ENCODE peak calls at places on chromosomes 16 and 17, in four cellular contexts. W is SK-N-SH, N is IMR-90, P is K562. V is an unnamed sample.

GRCh38 chr16:56919099-56919800 is 12.7 kb upstream of the HERPUD1 start:
- DNase-seq in W (no peak), N (no peak), P (no peak), V (no peak)

GRCh38 chr16:27181020-27181419 is 22.3 kb upstream of the KDM8 start:
- DNase-seq in W (peak; percentile 16), N (no peak), P (no peak), V (no peak)

GRCh38 chr17:55254375-55254774 is 10.4 kb upstream of the HLF start:
- DNase-seq in W (no peak), N (no peak), P (peak; percentile 29), V (no peak)

GRCh38 chr16:14354561-14355351 is 275.3 kb downstream of the PARN start:
- DNase-seq in W (no peak), N (peak; percentile 18), P (no peak), V (peak; percentile 100)

GRCh38 chr16:54027126-54027922 is 259.3 kb downstream of the IRX3 start:
- DNase-seq in W (peak; percentile 12), N (peak; percentile 83), P (no peak), V (no peak)

GRCh38 chr17:61617261-61617660 is 26.2 kb upstream of the NACA2 start:
- DNase-seq in W (no peak), N (peak; percentile 9), P (no peak), V (no peak)

GRCh38 chr17:15947331-15947730 is 2.4 kb downstream of the ADORA2B start:
- DNase-seq in W (no peak), N (peak; percentile 48), P (no peak), V (no peak)

GRCh38 chr16:69711115-69711740 is 15.1 kb downstream of the NQO1 start:
- DNase-seq in W (no peak), N (peak; percentile 81), P (no peak), V (no peak)

GRCh38 chr17:82012482-82013295 is 10.0 kb downstream of the CENPX start:
- DNase-seq in W (peak; percentile 88), N (no peak), P (no peak), V (no peak)

GRCh38 chr16:71746442-71747046 is 22.0 kb upstream of the PHLPP2 start:
- DNase-seq in W (peak; percentile 57), N (peak; percentile 52), P (peak; percentile 56), V (no peak)

GRCh38 chr17:46003907-46004748 is 5.1 kb downstream of the STH start:
- DNase-seq in W (peak; percentile 83), N (peak; percentile 5), P (no peak), V (no peak)

GRCh38 chr17:19287651-19288050 is 50.5 kb downstream of the EPN2 start:
- DNase-seq in W (no peak), N (no peak), P (no peak), V (no peak)

GRCh38 chr17:3659541-3660111 is 8.8 kb downstream of the TAX1BP3 start:
- DNase-seq in W (no peak), N (peak; percentile 83), P (no peak), V (no peak)

GRCh38 chr17:68011199-68011665 is 15.0 kb upstream of the C17orf58 start:
- DNase-seq in W (peak; percentile 78), N (no peak), P (peak; percentile 84), V (no peak)

GRCh38 chr17:41512789-41513547 is 5.7 kb downstream of the KRT15 start:
- DNase-seq in W (no peak), N (no peak), P (no peak), V (no peak)

GRCh38 chr16:67719778-67720144 is 645 bp upstream of the GFOD2 start:
- DNase-seq in W (peak; percentile 52), N (peak; percentile 63), P (peak; percentile 72), V (no peak)

GRCh38 chr16:89268987-89269735 is 51.7 kb downstream of the ZNF778 start:
- DNase-seq in W (no peak), N (peak; percentile 50), P (peak; percentile 16), V (no peak)

GRCh38 chr16:17266606-17267313 is 204.0 kb downstream of the XYLT1 start:
- DNase-seq in W (no peak), N (no peak), P (no peak), V (no peak)

GRCh38 chr16:75081179-75081859 is 35.3 kb downstream of the LDHD start:
- DNase-seq in W (no peak), N (no peak), P (no peak), V (no peak)

GRCh38 chr17:75818326-75818885 is 25.8 kb downstream of the UNC13D start:
- DNase-seq in W (peak; percentile 31), N (no peak), P (no peak), V (no peak)
- H2AFZ ChIP-seq in W (no peak overlapping the region), N (no peak overlapping the region), P (no peak overlapping the region), V (no peak overlapping the region)

GRCh38 chr16:65876200-65876498 is 490.3 kb upstream of the CDH5 start:
- DNase-seq in W (no peak), N (peak; percentile 51), P (no peak), V (no peak)
- TF ChIP-seq RAD21 in W (no peak), N (no peak), P (no peak), V (no peak)

GRCh38 chr16:58222532-58223316 is 24.8 kb upstream of the CSNK2A2 start:
- DNase-seq in W (no peak), N (peak; percentile 25), P (no peak), V (no peak)
- TF ChIP-seq RFX5 in W (no peak), N (no peak), P (no peak), V (no peak)

GRCh38 chr17:38541281-38541680 is 64.5 kb downstream of the SRCIN1 start:
- DNase-seq in W (no peak), N (no peak), P (no peak), V (no peak)
- H2AFZ ChIP-seq in W (no peak overlapping the region), N (no peak overlapping the region), P (no peak overlapping the region), V (no peak overlapping the region)

GRCh38 chr17:28744802-28745051 is 916 bp downstream of the TRAF4 start:
- DNase-seq in W (no peak), N (no peak), P (no peak), V (no peak)
- TF ChIP-seq RAD21 in W (no peak), N (no peak), P (no peak), V (no peak)

GRCh38 chr17:34301986-34302385 is 16.4 kb downstream of the CCL11 start:
- DNase-seq in W (no peak), N (peak; percentile 20), P (no peak), V (no peak)

GRCh38 chr17:34299017-34299416 is 13.5 kb downstream of the CCL11 start:
- DNase-seq in W (no peak), N (no peak), P (no peak), V (no peak)

GRCh38 chr17:34300652-34301390 is 15.3 kb downstream of the CCL11 start:
- DNase-seq in W (no peak), N (peak; percentile 81), P (no peak), V (no peak)

GRCh38 chr17:34302626-34303025 is 16.6 kb upstream of the CCL8 start:
- DNase-seq in W (no peak), N (no peak), P (no peak), V (no peak)

DNA sequence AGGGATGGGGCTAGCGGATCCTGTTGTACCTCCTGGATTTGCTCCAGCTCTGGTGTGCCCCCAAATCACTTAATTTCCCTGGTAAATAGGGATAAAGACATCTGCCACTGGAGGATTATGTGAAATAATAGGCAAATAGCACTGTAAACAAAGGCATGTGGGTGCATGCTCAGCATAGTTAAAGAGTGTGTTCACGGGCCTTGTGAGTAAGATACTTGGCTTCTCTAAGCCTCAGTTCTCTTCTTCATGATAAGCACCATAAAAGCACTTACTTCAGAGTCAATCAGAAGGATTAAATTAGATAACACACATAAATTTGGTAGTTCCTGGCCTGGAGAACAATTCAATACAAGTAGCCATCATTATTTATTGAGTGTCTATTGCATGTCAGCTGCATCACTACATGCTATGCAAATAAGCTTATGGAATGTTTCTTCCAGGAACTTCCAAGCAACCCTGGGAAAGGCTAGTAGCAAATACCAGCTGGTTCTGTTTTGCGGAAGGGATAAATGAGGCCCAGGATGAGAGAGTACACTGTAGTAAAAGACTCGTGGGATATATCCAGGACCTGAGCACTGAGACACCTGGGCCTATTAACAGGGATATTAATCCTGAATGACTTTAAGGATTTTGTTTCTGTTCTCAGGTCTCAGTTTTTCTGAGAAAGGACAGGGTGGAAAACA is 14.5 kb downstream of the CCL11 start:
- DNase-seq in W (no peak), N (peak; percentile 84), P (no peak), V (no peak)
- TF ChIP-seq RFX5 in W (no peak), N (no peak), P (no peak), V (no peak)

GRCh38 chr16:3019594-3020246 is 448 bp upstream of the TNFRSF12A start:
- DNase-seq in W (no peak), N (no peak), P (no peak), V (no peak)
- H2AFZ ChIP-seq in W (peak overlapping the region; percentile 81), N (peak overlapping the region; percentile 96), P (peak overlapping the region; percentile 97), V (peak overlapping the region; percentile 87)

GRCh38 chr17:65930140-65930715 is 261.7 kb downstream of the CEP112 start:
- DNase-seq in W (no peak), N (no peak), P (no peak), V (no peak)
- TF ChIP-seq RAD21 in W (no peak), N (no peak), P (no peak), V (no peak)

V was measured in GM12878.